ENCODE peak calls at places on chromosome 15, in seven cellular contexts. Q is nephron progenitor cell, E is progenitor cell of endocrine pancreas, K is SK-N-SH, H is foreskin fibroblast, N is WERI-Rb-1, P is fibroblast of pulmonary artery. Y is an unnamed sample.

GRCh38 chr15:80710635-80711553 is 15.8 kb downstream of the ABHD17C start:
- DNase-seq in Q (no peak), E (no peak), K (no peak), H (no peak), N (no peak), P (no peak), Y (peak; percentile 34)

GRCh38 chr15:63169796-63170195 is 12.5 kb upstream of the RPS27L start:
- DNase-seq in Q (no peak), E (no peak), K (no peak), H (no peak), N (no peak), P (no peak), Y (no peak)

GRCh38 chr15:59292393-59292792 is 80.3 kb downstream of the MYO1E start:
- DNase-seq in Q (no peak), E (no peak), K (no peak), H (no peak), N (no peak), P (peak; percentile 84), Y (peak; percentile 79)

GRCh38 chr15:69065981-69066645 is 51.6 kb downstream of the NOX5 start:
- DNase-seq in Q (no peak), E (no peak), K (no peak), H (no peak), N (no peak), P (no peak), Y (no peak)

GRCh38 chr15:62337934-62338333 is 172.8 kb upstream of the C2CD4B start:
- DNase-seq in Q (no peak), E (no peak), K (no peak), H (no peak), N (no peak), P (no peak), Y (no peak)

GRCh38 chr15:99443768-99444446 is 121.9 kb upstream of the MEF2A start:
- DNase-seq in Q (no peak), E (no peak), K (peak; percentile 9), H (no peak), N (no peak), P (no peak), Y (no peak)

GRCh38 chr15:28956491-28956890 is 70.7 kb downstream of the APBA2 start:
- DNase-seq in Q (no peak), E (no peak), K (no peak), H (no peak), N (no peak), P (no peak), Y (no peak)

GRCh38 chr15:70241031-70241430 is 143.3 kb upstream of the TLE3 start:
- DNase-seq in Q (no peak), E (no peak), K (no peak), H (no peak), N (no peak), P (no peak), Y (no peak)

GRCh38 chr15:25613113-25613512 is 174.3 kb upstream of the UBE3A start:
- DNase-seq in Q (peak; percentile 19), E (no peak), K (no peak), H (no peak), N (no peak), P (no peak), Y (no peak)

GRCh38 chr15:53323197-53323596 is 436.3 kb downstream of the WDR72 start:
- DNase-seq in Q (no peak), E (no peak), K (no peak), H (no peak), N (no peak), P (no peak), Y (no peak)

GRCh38 chr15:40843885-40844542 is at the start of gene SPINT1:
- DNase-seq in Q (peak; percentile 65), E (peak; percentile 44), K (peak; percentile 69), H (no peak), N (no peak), P (no peak), Y (no peak)

GRCh38 chr15:33654859-33655258 is 313.4 kb upstream of the CHRM5 start:
- DNase-seq in Q (no peak), E (no peak), K (no peak), H (no peak), N (peak; percentile 70), P (no peak), Y (no peak)

GRCh38 chr15:35168464-35168863 is 83.4 kb upstream of the NANOGP8 start:
- DNase-seq in Q (no peak), E (no peak), K (no peak), H (peak; percentile 57), N (no peak), P (peak; percentile 57), Y (peak; percentile 80)

GRCh38 chr15:59138243-59138642 is 33.3 kb downstream of the CCNB2 start:
- DNase-seq in Q (peak; percentile 42), E (peak; percentile 26), K (peak; percentile 72), H (no peak), N (peak; percentile 71), P (peak; percentile 54), Y (peak; percentile 62)

GRCh38 chr15:35439291-35439690 is 106.7 kb downstream of the DPH6 start:
- DNase-seq in Q (no peak), E (no peak), K (no peak), H (peak; percentile 53), N (no peak), P (peak; percentile 84), Y (peak; percentile 75)

GRCh38 chr15:42157981-42158765 is 1.7 kb upstream of the PLA2G4F start:
- DNase-seq in Q (no peak), E (no peak), K (no peak), H (peak; percentile 62), N (no peak), P (peak; percentile 60), Y (peak; percentile 54)

GRCh38 chr15:45126535-45127158 is 3.0 kb downstream of the DUOXA1 start:
- DNase-seq in Q (no peak), E (no peak), K (no peak), H (no peak), N (peak; percentile 53), P (peak; percentile 49), Y (peak; percentile 34)

GRCh38 chr15:82792068-82792467 is 13.8 kb downstream of the FSD2 start:
- DNase-seq in Q (no peak), E (no peak), K (no peak), H (no peak), N (no peak), P (no peak), Y (no peak)

GRCh38 chr15:98754283-98755022 is 106.1 kb downstream of the IGF1R start:
- DNase-seq in Q (no peak), E (no peak), K (no peak), H (no peak), N (no peak), P (peak; percentile 49), Y (peak; percentile 48)

GRCh38 chr15:67385971-67386370 is 131.4 kb downstream of the IQCH start:
- DNase-seq in Q (no peak), E (no peak), K (no peak), H (no peak), N (no peak), P (no peak), Y (peak; percentile 9)
- TF ChIP-seq CTCF in Q (no peak), E (no peak), K (peak; percentile 41), H (peak; percentile 10), N (no peak), P (peak; percentile 6), Y (peak; percentile 9)

DNA sequence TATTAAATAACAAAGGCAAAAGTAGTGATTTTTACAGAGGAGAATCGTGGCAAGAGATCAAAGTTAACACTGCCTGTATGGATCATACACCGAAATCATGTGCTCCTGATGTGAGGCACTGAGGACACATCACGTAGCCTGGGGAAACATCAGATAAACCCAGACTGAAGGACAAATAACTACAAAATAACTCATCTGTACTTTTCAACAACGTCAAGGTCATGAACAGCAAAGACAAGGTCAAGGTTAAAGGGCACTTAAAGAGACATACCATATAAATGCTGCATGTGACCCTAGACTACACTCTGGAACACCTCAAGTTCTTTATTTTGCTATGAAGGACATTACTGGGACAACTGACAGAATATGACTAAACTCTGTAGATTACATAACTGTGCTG is 48.2 kb downstream of the CHSY1 start:
- DNase-seq in Q (no peak), E (no peak), K (no peak), H (no peak), N (no peak), P (no peak), Y (no peak)
- TF ChIP-seq CTCF in Q (no peak), E (no peak), K (no peak), H (no peak), N (no peak), P (no peak), Y (no peak)

DNA sequence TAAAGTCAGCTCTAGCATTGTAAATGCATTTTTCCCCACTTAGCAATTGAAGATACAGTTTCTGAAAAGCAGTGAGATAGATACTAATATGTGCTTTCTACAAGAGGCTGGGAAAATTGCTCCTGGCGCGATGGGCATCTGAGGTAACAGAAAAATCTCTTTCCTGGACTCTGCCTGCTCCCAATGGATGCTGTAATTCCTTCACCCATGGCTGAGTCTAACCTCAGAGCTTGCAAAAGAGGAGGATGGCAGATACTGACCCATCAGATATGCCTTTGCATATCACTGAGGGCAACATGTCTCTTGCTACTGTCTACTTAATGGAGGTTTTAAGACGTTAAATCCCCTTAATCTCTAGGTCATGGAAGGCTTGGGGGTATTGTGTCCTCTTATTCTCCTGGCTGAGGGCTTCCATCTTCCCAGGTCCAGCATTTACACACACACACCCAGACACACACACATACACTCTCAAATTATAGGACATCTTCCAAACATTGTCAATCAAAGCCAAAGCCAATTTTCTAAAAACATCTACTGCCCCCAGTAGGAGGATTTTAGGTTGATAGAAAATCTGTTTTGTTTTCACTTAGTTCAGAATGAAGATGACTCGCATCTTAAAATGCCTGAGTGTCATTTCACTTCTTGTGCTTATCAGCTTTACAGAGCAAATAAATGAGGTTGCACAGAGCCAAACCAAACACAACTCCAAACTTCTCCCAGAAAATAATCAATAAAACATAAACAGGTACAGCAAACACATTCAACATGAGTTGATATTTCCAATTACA is 2.4 kb downstream of the TRPM1 start:
- DNase-seq in Q (no peak), E (no peak), K (no peak), H (no peak), N (peak; percentile 63), P (no peak), Y (no peak)
- TF ChIP-seq CTCF in Q (no peak), E (no peak), K (peak; percentile 36), H (no peak), N (no peak), P (no peak), Y (no peak)

GRCh38 chr15:75029378-75030022 is 6.1 kb downstream of the PPCDC start:
- DNase-seq in Q (peak; percentile 96), E (peak; percentile 93), K (peak; percentile 87), H (peak; percentile 90), N (peak; percentile 89), P (peak; percentile 91), Y (peak; percentile 94)

GRCh38 chr15:75030023-75030413 is 6.6 kb downstream of the PPCDC start:
- DNase-seq in Q (no peak), E (no peak), K (no peak), H (peak; percentile 50), N (no peak), P (peak; percentile 50), Y (peak; percentile 32)

GRCh38 chr15:75031773-75032302 is 8.4 kb downstream of the PPCDC start:
- DNase-seq in Q (no peak), E (no peak), K (no peak), H (no peak), N (no peak), P (peak; percentile 29), Y (no peak)

GRCh38 chr15:75028991-75029377 is 5.6 kb downstream of the PPCDC start:
- DNase-seq in Q (no peak), E (no peak), K (no peak), H (no peak), N (no peak), P (no peak), Y (no peak)

DNA sequence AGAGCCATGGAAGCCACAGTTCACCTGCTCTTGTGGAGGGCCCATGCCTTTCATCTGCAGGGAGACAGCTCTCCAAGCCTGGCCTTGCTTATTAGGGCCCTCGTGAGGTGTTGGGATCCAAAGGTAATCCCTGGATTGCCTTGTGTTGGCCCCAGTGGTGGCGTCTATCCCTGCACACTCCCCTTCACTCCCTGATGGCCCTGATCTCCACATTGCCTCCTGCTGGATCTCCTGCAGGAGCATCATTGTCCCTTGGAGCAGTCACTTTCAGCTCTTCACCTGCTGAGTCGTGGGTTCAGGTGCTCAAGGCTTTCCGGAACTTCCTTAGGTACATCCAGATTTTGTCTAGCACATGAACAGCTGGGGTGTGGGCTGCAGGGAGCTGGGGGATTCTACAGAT is 7.0 kb downstream of the PPCDC start:
- DNase-seq in Q (no peak), E (no peak), K (no peak), H (no peak), N (peak; percentile 60), P (no peak), Y (no peak)
- TF ChIP-seq CTCF in Q (no peak), E (no peak), K (no peak), H (no peak), N (peak; percentile 72), P (no peak), Y (no peak)

Y was measured in cardiac fibroblast.